ENCODE peak calls at places on chromosomes 12 and 14, in eight cellular contexts. F, U, T, P, W, M, L and G are unnamed samples.

GRCh38 chr12:9760699-9761406 is at the start of gene CD69:
- DNase-seq in L (no peak), M (no peak), F (peak; percentile 90), P (no peak), W (no peak), U (no peak), T (no peak), G (no peak)

GRCh38 chr12:110765144-110765543 is 22.5 kb upstream of the PPP1CC start:
- DNase-seq in L (no peak), M (no peak), W (no peak), F (no peak), T (no peak), U (no peak), P (no peak), G (no peak)

GRCh38 chr12:111784953-111785352 is 18.2 kb downstream of the ALDH2 start:
- DNase-seq in T (no peak), F (no peak), P (no peak), L (no peak), U (no peak), W (no peak), M (no peak), G (no peak)

GRCh38 chr12:69443916-69444315 is 26.3 kb upstream of the FRS2 start:
- DNase-seq in L (no peak), F (no peak), P (no peak), W (no peak), T (no peak), M (no peak), U (no peak), G (no peak)

GRCh38 chr14:78107171-78107570 is 63.0 kb upstream of the NRXN3 start:
- DNase-seq in F (no peak), W (no peak), U (no peak), L (peak; percentile 2), P (no peak), M (no peak), T (no peak), G (no peak)

GRCh38 chr12:106145539-106146447 is 7.0 kb upstream of the NUAK1 start:
- DNase-seq in U (peak; percentile 18), T (peak; percentile 27), M (peak; percentile 58), L (no peak), P (no peak), W (no peak), F (no peak), G (peak; percentile 50)

GRCh38 chr12:93857279-93857894 is 180.2 kb downstream of the CRADD start:
- DNase-seq in M (no peak), P (no peak), T (no peak), W (peak; percentile 53), L (no peak), F (no peak), U (no peak), G (peak; percentile 45)

GRCh38 chr14:104894331-104895206 is 29.5 kb downstream of the CEP170B start:
- DNase-seq in W (peak; percentile 15), U (peak; percentile 32), L (no peak), T (no peak), M (peak; percentile 18), F (no peak), P (no peak), G (peak; percentile 13)

GRCh38 chr12:26810330-26810729 is 22.7 kb downstream of the ITPR2 start:
- DNase-seq in F (no peak), P (peak; percentile 86), M (peak; percentile 52), T (peak; percentile 53), U (peak; percentile 63), W (peak; percentile 36), L (peak; percentile 12), G (no peak)

GRCh38 chr14:73238262-73238852 is 1.1 kb downstream of the PAPLN start:
- DNase-seq in U (no peak), L (peak; percentile 77), F (no peak), M (peak; percentile 54), T (no peak), P (no peak), W (no peak), G (no peak)

GRCh38 chr14:23646648-23647549 is 10.7 kb downstream of the DHRS2 start:
- DNase-seq in W (no peak), M (no peak), T (no peak), L (no peak), P (no peak), F (no peak), U (no peak), G (no peak)

GRCh38 chr14:102693006-102693755 is 84.1 kb upstream of the TRAF3 start:
- DNase-seq in F (no peak), W (no peak), P (no peak), M (no peak), U (no peak), L (no peak), T (no peak), G (no peak)

GRCh38 chr12:53185582-53186153 is 4.9 kb upstream of the CSAD start:
- DNase-seq in P (no peak), F (no peak), W (no peak), U (no peak), T (no peak), L (no peak), M (no peak), G (peak; percentile 13)

GRCh38 chr14:73777420-73777819 is 63.2 kb upstream of the PNMA1 start:
- DNase-seq in W (no peak), P (peak; percentile 26), F (no peak), U (no peak), L (no peak), M (peak; percentile 23), T (peak; percentile 79), G (no peak)

GRCh38 chr14:65949711-65950516 is 536.3 kb upstream of the CCDC196 start:
- DNase-seq in M (no peak), F (no peak), U (peak; percentile 39), W (peak; percentile 24), P (no peak), T (no peak), L (no peak), G (peak; percentile 53)

GRCh38 chr12:95918194-95918993 is 24.0 kb downstream of the CCDC38 start:
- DNase-seq in L (peak; percentile 31), W (peak; percentile 18), T (peak; percentile 71), F (peak; percentile 57), M (no peak), P (peak; percentile 42), U (peak; percentile 35), G (peak; percentile 51)

GRCh38 chr14:22474730-22475351 is 114.2 kb downstream of the DAD1 start:
- DNase-seq in W (no peak), L (peak; percentile 50), U (no peak), P (no peak), M (no peak), T (no peak), F (no peak), G (no peak)

GRCh38 chr12:57888407-57889157 is 42.1 kb upstream of the CTDSP2 start:
- DNase-seq in M (peak; percentile 67), T (peak; percentile 72), U (peak; percentile 40), W (peak; percentile 67), L (no peak), P (peak; percentile 67), F (peak; percentile 30), G (peak; percentile 55)

GRCh38 chr14:50340045-50340444 is 27.9 kb downstream of the DMAC2L start:
- DNase-seq in L (no peak), P (no peak), M (no peak), U (no peak), T (no peak), W (no peak), F (no peak), G (no peak)

GRCh38 chr12:5280091-5280490 is 151.8 kb upstream of the NTF3 start:
- DNase-seq in F (no peak), L (no peak), P (no peak), U (no peak), M (no peak), W (no peak), T (no peak), G (no peak)

GRCh38 chr14:63727231-63727735 is 582 bp downstream of the SGPP1 start:
- DNase-seq in U (peak; percentile 31), M (peak; percentile 67), L (no peak), T (peak; percentile 48), P (peak; percentile 64), W (peak; percentile 29), F (no peak), G (peak; percentile 71)

GRCh38 chr12:116222358-116222757 is 55.1 kb downstream of the MED13L start:
- DNase-seq in M (no peak), W (peak; percentile 93), L (peak; percentile 52), F (no peak), P (no peak), T (no peak), U (peak; percentile 89), G (peak; percentile 97)

GRCh38 chr12:26056335-26056734 is 68.5 kb downstream of the BHLHE41 start:
- DNase-seq in M (no peak), T (no peak), F (no peak), W (no peak), U (no peak), L (no peak), P (no peak), G (no peak)

GRCh38 chr12:89919241-89919906 is 210.7 kb upstream of the ATP2B1 start:
- DNase-seq in T (no peak), F (no peak), L (no peak), W (no peak), U (no peak), P (no peak), M (no peak), G (no peak)

GRCh38 chr12:113136128-113136989 is 798 bp upstream of the RASAL1 start:
- DNase-seq in T (no peak), P (no peak), W (no peak), L (no peak), U (no peak), M (no peak), F (peak; percentile 56), G (peak; percentile 84)

GRCh38 chr12:58419905-58420304 is 478.5 kb downstream of the ATP23 start:
- DNase-seq in P (no peak), T (no peak), U (no peak), L (no peak), F (no peak), M (no peak), W (no peak), G (no peak)

GRCh38 chr14:104278214-104278534 is 139.8 kb downstream of the KIF26A start:
- DNase-seq in F (no peak), M (peak; percentile 7), T (peak; percentile 12), W (no peak), U (no peak), P (no peak), L (no peak), G (no peak)

GRCh38 chr12:12474931-12475485 is 87.7 kb downstream of the DUSP16 start:
- DNase-seq in U (peak; percentile 17), T (no peak), M (no peak), F (peak; percentile 80), L (no peak), P (no peak), W (no peak), G (no peak)
- H3K27ac ChIP-seq in U (peak overlapping the region; percentile 51), T (no peak overlapping the region), M (no peak overlapping the region), F (peak overlapping the region; percentile 81), L (no peak overlapping the region), P (no peak overlapping the region), W (no peak overlapping the region), G (peak overlapping the region; percentile 47)

GRCh38 chr12:104064842-104065441 is 611 bp downstream of the HCFC2 start:
- DNase-seq in P (peak; percentile 48), M (no peak), F (no peak), L (peak; percentile 36), W (no peak), T (no peak), U (no peak), G (peak; percentile 51)
- H3K27ac ChIP-seq in P (no peak overlapping the region), M (peak overlapping the region; percentile 31), F (peak overlapping the region; percentile 77), L (peak overlapping the region; percentile 2), W (peak overlapping the region; percentile 85), T (no peak overlapping the region), U (peak overlapping the region; percentile 96), G (peak overlapping the region; percentile 84)

GRCh38 chr14:51430079-51430478 is 190.0 kb downstream of the TMX1 start:
- DNase-seq in M (no peak), U (no peak), W (no peak), P (no peak), F (no peak), T (no peak), L (no peak), G (no peak)
- H3K27ac ChIP-seq in M (no peak overlapping the region), U (no peak overlapping the region), W (peak overlapping the region; percentile 21), P (no peak overlapping the region), F (no peak overlapping the region), T (no peak overlapping the region), L (peak overlapping the region; percentile 44), G (no peak overlapping the region)

GRCh38 chr12:107159384-107159900 is 66.1 kb upstream of the CRY1 start:
- DNase-seq in U (no peak), M (no peak), P (no peak), F (no peak), L (no peak), W (no peak), T (no peak), G (no peak)
- H3K27ac ChIP-seq in U (no peak overlapping the region), M (no peak overlapping the region), P (no peak overlapping the region), F (no peak overlapping the region), L (no peak overlapping the region), W (no peak overlapping the region), T (no peak overlapping the region), G (no peak overlapping the region)